ENCODE peak calls at places on chromosome 18, in nine cellular contexts. S is AG08395, L is RWPE1, G is DMS79 treated with DMSO at 0.1 percent for 48 hours, A is cardiac fibroblast, J is amniotic stem cell, O is thyroid gland, Q is activated T-cell treated with anti-CD3 and anti-CD28 coated beads for 48 hours, W is iris pigment epithelial cell. K is an unnamed sample.

GRCh38 chr18:74139888-74140287 is 7.7 kb downstream of the FBXO15 start:
- DNase-seq in S (peak), L (peak), G (no peak), A (peak), J (peak), O (no peak), Q (peak), W (peak), K (no peak)

GRCh38 chr18:70491734-70492348 is 203.0 kb downstream of the SOCS6 start:
- DNase-seq in S (peak), L (peak), G (no peak), A (peak), J (no peak), O (peak), Q (peak), W (peak), K (peak)

GRCh38 chr18:51952844-51953243 is 387.2 kb upstream of the DCC start:
- DNase-seq in S (no peak), L (no peak), G (no peak), A (no peak), J (no peak), O (no peak), Q (no peak), W (no peak), K (no peak)

GRCh38 chr18:939958-940357 is 35.3 kb downstream of the ADCYAP1 start:
- DNase-seq in S (no peak), L (no peak), G (peak), A (no peak), J (no peak), O (no peak), Q (no peak), W (no peak), K (no peak)

GRCh38 chr18:73850782-73851181 is 296.9 kb downstream of the FBXO15 start:
- DNase-seq in S (no peak), L (no peak), G (no peak), A (peak), J (no peak), O (no peak), Q (no peak), W (no peak), K (no peak)

GRCh38 chr18:9297007-9297393 is 37.6 kb upstream of the TWSG1 start:
- DNase-seq in S (no peak), L (no peak), G (no peak), A (no peak), J (no peak), O (no peak), Q (no peak), W (no peak), K (no peak)

GRCh38 chr18:42706029-42706608 is 409.4 kb downstream of the RIT2 start:
- DNase-seq in S (no peak), L (no peak), G (no peak), A (no peak), J (no peak), O (no peak), Q (no peak), W (no peak), K (no peak)

GRCh38 chr18:9792565-9793226 is 84.6 kb downstream of the RAB31 start:
- DNase-seq in S (no peak), L (no peak), G (no peak), A (no peak), J (no peak), O (no peak), Q (peak), W (no peak), K (peak)

GRCh38 chr18:24395049-24395780 is 2.4 kb downstream of the OSBPL1A start:
- DNase-seq in S (no peak), L (no peak), G (no peak), A (no peak), J (no peak), O (no peak), Q (no peak), W (peak), K (no peak)

GRCh38 chr18:5073026-5073944 is 123.8 kb downstream of the AKAIN1 start:
- DNase-seq in S (peak), L (peak), G (peak), A (peak), J (no peak), O (no peak), Q (no peak), W (peak), K (peak)

GRCh38 chr18:70041459-70042020 is 93.9 kb upstream of the CD226 start:
- DNase-seq in S (no peak), L (no peak), G (no peak), A (no peak), J (no peak), O (no peak), Q (no peak), W (no peak), K (no peak)

GRCh38 chr18:23141022-23141999 is 6.0 kb downstream of the CABLES1 start:
- DNase-seq in S (no peak), L (no peak), G (peak), A (no peak), J (no peak), O (peak), Q (no peak), W (peak), K (no peak)

GRCh38 chr18:24051256-24051947 is 36.8 kb downstream of the TTC39C start:
- DNase-seq in S (no peak), L (no peak), G (no peak), A (peak), J (no peak), O (no peak), Q (no peak), W (peak), K (no peak)

GRCh38 chr18:44128365-44128764 is 552.3 kb upstream of the SETBP1 start:
- DNase-seq in S (peak), L (peak), G (no peak), A (peak), J (peak), O (no peak), Q (no peak), W (peak), K (no peak)

GRCh38 chr18:21359746-21360145 is 117.7 kb downstream of the GREB1L start:
- DNase-seq in S (peak), L (no peak), G (no peak), A (peak), J (peak), O (no peak), Q (no peak), W (no peak), K (no peak)

GRCh38 chr18:623760-624620 is 27.2 kb downstream of the CLUL1 start:
- DNase-seq in S (peak), L (peak), G (peak), A (peak), J (peak), O (peak), Q (peak), W (peak), K (peak)

GRCh38 chr18:2568129-2568528 is 3.2 kb downstream of the METTL4 start:
- DNase-seq in S (no peak), L (no peak), G (no peak), A (no peak), J (no peak), O (no peak), Q (no peak), W (no peak), K (no peak)

GRCh38 chr18:63681449-63682381 is 20.0 kb upstream of the SERPINB3 start:
- DNase-seq in S (no peak), L (no peak), G (no peak), A (no peak), J (no peak), O (no peak), Q (no peak), W (no peak), K (no peak)

GRCh38 chr18:58599106-58599505 is 29.8 kb downstream of the ALPK2 start:
- DNase-seq in S (no peak), L (no peak), G (no peak), A (peak), J (no peak), O (no peak), Q (no peak), W (peak), K (no peak)

GRCh38 chr18:50051288-50051687 is 143.7 kb downstream of the MYO5B start:
- DNase-seq in S (no peak), L (peak), G (no peak), A (no peak), J (no peak), O (peak), Q (no peak), W (peak), K (peak)

GRCh38 chr18:65725421-65726050 is 25.3 kb upstream of the CDH7 start:
- DNase-seq in S (no peak), L (no peak), G (no peak), A (no peak), J (no peak), O (peak), Q (no peak), W (no peak), K (peak)

GRCh38 chr18:35282353-35282752 is 7.7 kb downstream of the ZSCAN30 start:
- DNase-seq in S (peak), L (peak), G (no peak), A (peak), J (peak), O (no peak), Q (no peak), W (peak), K (no peak)

GRCh38 chr18:59918320-59918755 is 18.5 kb downstream of the PMAIP1 start:
- DNase-seq in S (peak), L (peak), G (peak), A (peak), J (peak), O (peak), Q (no peak), W (peak), K (no peak)

GRCh38 chr18:68714356-68714706 is 577 bp downstream of the TMX3 start:
- DNase-seq in S (peak), L (no peak), G (peak), A (peak), J (no peak), O (peak), Q (no peak), W (peak), K (peak)

GRCh38 chr18:10101729-10102128 is 187.9 kb downstream of the VAPA start:
- DNase-seq in S (no peak), L (no peak), G (no peak), A (no peak), J (no peak), O (no peak), Q (no peak), W (no peak), K (peak)

GRCh38 chr18:35502062-35502461 is 4.3 kb upstream of the INO80C start:
- DNase-seq in S (no peak), L (peak), G (no peak), A (no peak), J (no peak), O (no peak), Q (no peak), W (no peak), K (peak)

GRCh38 chr18:27467073-27467472 is 282.0 kb upstream of the CHST9 start:
- DNase-seq in S (no peak), L (no peak), G (no peak), A (no peak), J (no peak), O (no peak), Q (no peak), W (no peak), K (no peak)

GRCh38 chr18:12287684-12288405 is 20.2 kb upstream of the TUBB6 start:
- DNase-seq in S (peak), L (peak), G (no peak), A (peak), J (peak), O (peak), Q (no peak), W (peak), K (peak)

GRCh38 chr18:31791817-31792579 is 31.3 kb upstream of the SLC25A52 start:
- DNase-seq in S (no peak), L (no peak), G (no peak), A (no peak), J (no peak), O (no peak), Q (no peak), W (no peak), K (no peak)

GRCh38 chr18:79764131-79764530 is 33.6 kb upstream of the KCNG2 start:
- DNase-seq in S (no peak), L (no peak), G (no peak), A (no peak), J (no peak), O (no peak), Q (no peak), W (no peak), K (peak)

GRCh38 chr18:76455015-76455676 is 39.9 kb downstream of the ZNF516 start:
- DNase-seq in S (no peak), L (no peak), G (no peak), A (no peak), J (no peak), O (no peak), Q (no peak), W (no peak), K (peak)

K was measured in endodermal cell.